ENCODE peak calls at places on chromosome X, in seven cellular contexts. One of them, this sample, is unnamed.

GRCh38 chrX:57607295-57608187 is 15.7 kb downstream of the ZXDB start:
- DNase-seq in NCI-H2081: no peak
- DNase-seq in NCI-H748 treated with DMSO at 0.1 percent for 48 hours: no peak
- DNase-seq in GM23248: no peak
- DNase-seq in fibroblast of mammary gland: no peak
- DNase-seq in NCI-H345: no peak
- DNase-seq in GM18507: no peak
- DNase-seq in this sample: no peak

GRCh38 chrX:39550795-39551361 is 546.9 kb downstream of the BCOR start:
- DNase-seq in NCI-H2081: no peak
- DNase-seq in fibroblast of mammary gland: no peak
- DNase-seq in NCI-H345: no peak
- DNase-seq in NCI-H748 treated with DMSO at 0.1 percent for 48 hours: peak
- DNase-seq in GM23248: peak
- DNase-seq in GM18507: no peak
- DNase-seq in this sample: no peak

GRCh38 chrX:137166591-137166990 is 132.8 kb upstream of the GPR101 start:
- DNase-seq in fibroblast of mammary gland: no peak
- DNase-seq in NCI-H345: no peak
- DNase-seq in GM23248: no peak
- DNase-seq in GM18507: no peak
- DNase-seq in NCI-H748 treated with DMSO at 0.1 percent for 48 hours: no peak
- DNase-seq in NCI-H2081: no peak
- DNase-seq in this sample: no peak

GRCh38 chrX:9940397-9940796 is 26.8 kb upstream of the CLDN34 start:
- DNase-seq in NCI-H748 treated with DMSO at 0.1 percent for 48 hours: no peak
- DNase-seq in NCI-H345: no peak
- DNase-seq in GM23248: peak
- DNase-seq in NCI-H2081: no peak
- DNase-seq in GM18507: no peak
- DNase-seq in fibroblast of mammary gland: peak
- DNase-seq in this sample: no peak

GRCh38 chrX:49701948-49702347 is 6.2 kb upstream of the PAGE1 start:
- DNase-seq in GM23248: no peak
- DNase-seq in NCI-H2081: no peak
- DNase-seq in NCI-H748 treated with DMSO at 0.1 percent for 48 hours: no peak
- DNase-seq in fibroblast of mammary gland: no peak
- DNase-seq in NCI-H345: no peak
- DNase-seq in GM18507: no peak
- DNase-seq in this sample: no peak

GRCh38 chrX:53186363-53186762 is 38.6 kb downstream of the KDM5C start:
- DNase-seq in GM18507: no peak
- DNase-seq in fibroblast of mammary gland: peak
- DNase-seq in NCI-H345: no peak
- DNase-seq in NCI-H2081: no peak
- DNase-seq in NCI-H748 treated with DMSO at 0.1 percent for 48 hours: no peak
- DNase-seq in GM23248: peak
- DNase-seq in this sample: no peak

GRCh38 chrX:3299626-3300025 is 46.8 kb downstream of the MXRA5 start:
- DNase-seq in NCI-H2081: no peak
- DNase-seq in fibroblast of mammary gland: peak
- DNase-seq in NCI-H345: no peak
- DNase-seq in GM18507: no peak
- DNase-seq in GM23248: peak
- DNase-seq in NCI-H748 treated with DMSO at 0.1 percent for 48 hours: no peak
- DNase-seq in this sample: no peak

GRCh38 chrX:40300286-40300890 is 202.6 kb upstream of the BCOR start:
- DNase-seq in fibroblast of mammary gland: no peak
- DNase-seq in GM18507: no peak
- DNase-seq in NCI-H748 treated with DMSO at 0.1 percent for 48 hours: no peak
- DNase-seq in NCI-H345: no peak
- DNase-seq in NCI-H2081: no peak
- DNase-seq in GM23248: no peak
- DNase-seq in this sample: no peak

GRCh38 chrX:11867610-11868345 is 109.7 kb downstream of the MSL3 start:
- DNase-seq in NCI-H748 treated with DMSO at 0.1 percent for 48 hours: no peak
- DNase-seq in NCI-H2081: no peak
- DNase-seq in GM23248: no peak
- DNase-seq in GM18507: no peak
- DNase-seq in fibroblast of mammary gland: peak
- DNase-seq in NCI-H345: no peak
- DNase-seq in this sample: no peak

GRCh38 chrX:112043997-112044396 is 38.6 kb downstream of the TRPC5 start:
- DNase-seq in NCI-H2081: peak
- DNase-seq in GM23248: peak
- DNase-seq in fibroblast of mammary gland: peak
- DNase-seq in NCI-H748 treated with DMSO at 0.1 percent for 48 hours: no peak
- DNase-seq in NCI-H345: peak
- DNase-seq in GM18507: no peak
- DNase-seq in this sample: no peak

GRCh38 chrX:134907302-134907701 is 83.5 kb upstream of the SMIM10 start:
- DNase-seq in NCI-H748 treated with DMSO at 0.1 percent for 48 hours: no peak
- DNase-seq in NCI-H345: no peak
- DNase-seq in GM23248: no peak
- DNase-seq in GM18507: no peak
- DNase-seq in NCI-H2081: no peak
- DNase-seq in fibroblast of mammary gland: no peak
- DNase-seq in this sample: no peak

GRCh38 chrX:28058906-28059305 is 77.7 kb upstream of the DCAF8L1 start:
- DNase-seq in GM18507: no peak
- DNase-seq in NCI-H345: peak
- DNase-seq in NCI-H748 treated with DMSO at 0.1 percent for 48 hours: no peak
- DNase-seq in fibroblast of mammary gland: no peak
- DNase-seq in NCI-H2081: no peak
- DNase-seq in GM23248: no peak
- DNase-seq in this sample: no peak

GRCh38 chrX:9341305-9342201 is 123.3 kb upstream of the TBL1X start:
- DNase-seq in NCI-H748 treated with DMSO at 0.1 percent for 48 hours: peak
- DNase-seq in NCI-H2081: peak
- DNase-seq in fibroblast of mammary gland: peak
- DNase-seq in GM23248: peak
- DNase-seq in NCI-H345: peak
- DNase-seq in GM18507: no peak
- DNase-seq in this sample: peak

GRCh38 chrX:43962636-43963035 is 10.6 kb downstream of the NDP start:
- DNase-seq in GM23248: no peak
- DNase-seq in fibroblast of mammary gland: peak
- DNase-seq in NCI-H345: no peak
- DNase-seq in NCI-H2081: no peak
- DNase-seq in NCI-H748 treated with DMSO at 0.1 percent for 48 hours: no peak
- DNase-seq in GM18507: no peak
- DNase-seq in this sample: no peak

GRCh38 chrX:68433155-68433980 is at the start of gene OPHN1:
- DNase-seq in NCI-H748 treated with DMSO at 0.1 percent for 48 hours: no peak
- DNase-seq in NCI-H2081: peak
- DNase-seq in GM23248: peak
- DNase-seq in GM18507: no peak
- DNase-seq in fibroblast of mammary gland: peak
- DNase-seq in NCI-H345: no peak
- DNase-seq in this sample: no peak

GRCh38 chrX:9318213-9318612 is 146.6 kb upstream of the TBL1X start:
- DNase-seq in fibroblast of mammary gland: no peak
- DNase-seq in NCI-H2081: no peak
- DNase-seq in GM23248: no peak
- DNase-seq in NCI-H345: no peak
- DNase-seq in NCI-H748 treated with DMSO at 0.1 percent for 48 hours: no peak
- DNase-seq in GM18507: no peak
- DNase-seq in this sample: no peak

GRCh38 chrX:9466711-9467110 is 1.9 kb downstream of the TBL1X start:
- DNase-seq in fibroblast of mammary gland: no peak
- DNase-seq in NCI-H345: no peak
- DNase-seq in GM23248: peak
- DNase-seq in NCI-H2081: no peak
- DNase-seq in GM18507: no peak
- DNase-seq in NCI-H748 treated with DMSO at 0.1 percent for 48 hours: no peak
- DNase-seq in this sample: no peak

GRCh38 chrX:153351981-153352380 is 18.0 kb downstream of the ZNF275 start:
- DNase-seq in GM18507: no peak
- DNase-seq in NCI-H345: peak
- DNase-seq in NCI-H748 treated with DMSO at 0.1 percent for 48 hours: no peak
- DNase-seq in fibroblast of mammary gland: no peak
- DNase-seq in NCI-H2081: no peak
- DNase-seq in GM23248: no peak
- DNase-seq in this sample: no peak

GRCh38 chrX:136933617-136934145 is 53.2 kb upstream of the RBMX start:
- DNase-seq in NCI-H345: no peak
- DNase-seq in fibroblast of mammary gland: no peak
- DNase-seq in GM18507: no peak
- DNase-seq in NCI-H748 treated with DMSO at 0.1 percent for 48 hours: no peak
- DNase-seq in GM23248: no peak
- DNase-seq in NCI-H2081: no peak
- DNase-seq in this sample: no peak

GRCh38 chrX:139199945-139200344 is 330.6 kb upstream of the F9 start:
- DNase-seq in GM18507: no peak
- DNase-seq in fibroblast of mammary gland: no peak
- DNase-seq in NCI-H345: no peak
- DNase-seq in NCI-H2081: no peak
- DNase-seq in NCI-H748 treated with DMSO at 0.1 percent for 48 hours: no peak
- DNase-seq in GM23248: no peak
- DNase-seq in this sample: no peak

GRCh38 chrX:150362599-150363481 is at the start of gene MAMLD1:
- DNase-seq in fibroblast of mammary gland: peak
- DNase-seq in NCI-H2081: no peak
- DNase-seq in GM18507: no peak
- DNase-seq in GM23248: peak
- DNase-seq in NCI-H345: peak
- DNase-seq in NCI-H748 treated with DMSO at 0.1 percent for 48 hours: no peak
- DNase-seq in this sample: peak

GRCh38 chrX:41382699-41383645 is 49.0 kb downstream of the DDX3X start:
- DNase-seq in NCI-H345: no peak
- DNase-seq in GM18507: no peak
- DNase-seq in NCI-H748 treated with DMSO at 0.1 percent for 48 hours: no peak
- DNase-seq in GM23248: peak
- DNase-seq in fibroblast of mammary gland: peak
- DNase-seq in NCI-H2081: no peak
- DNase-seq in this sample: no peak

GRCh38 chrX:14922437-14922836 is 49.2 kb downstream of the MOSPD2 start:
- DNase-seq in GM18507: no peak
- DNase-seq in NCI-H345: no peak
- DNase-seq in NCI-H2081: no peak
- DNase-seq in fibroblast of mammary gland: peak
- DNase-seq in NCI-H748 treated with DMSO at 0.1 percent for 48 hours: no peak
- DNase-seq in GM23248: peak
- DNase-seq in this sample: no peak

GRCh38 chrX:97842468-97843199 is 958.9 kb downstream of the RPA4 start:
- DNase-seq in GM18507: no peak
- DNase-seq in GM23248: no peak
- DNase-seq in NCI-H345: no peak
- DNase-seq in NCI-H2081: no peak
- DNase-seq in NCI-H748 treated with DMSO at 0.1 percent for 48 hours: no peak
- DNase-seq in fibroblast of mammary gland: no peak
- DNase-seq in this sample: no peak

This sample was measured in activated gamma-delta T cell treated with anti-CD3 and anti-CD28 coated beads, Interleukin-2, amount 50 U/mL, for 16 hours.